ENCODE peak calls at places on chromosome 17, in five cellular contexts. L is naive thymus-derived CD4-positive, alpha-beta T cell; E is SK-N-SH; I is upper lobe of right lung; K is uterus. H is an unnamed sample. For H3K4me1, the result is how much of the 10 kb centered on the place peaks cover.

GRCh38 chr17:63699638-63700527 is at the start of gene LIMD2:
- DNase-seq in L (peak), E (peak), I (peak), K (peak), H (peak)

GRCh38 chr17:969767-970387 is 9.7 kb downstream of the NXN start:
- DNase-seq in L (no peak), E (peak), I (no peak), K (peak), H (no peak)

GRCh38 chr17:19531780-19532501 is 1.7 kb upstream of the SLC47A1 start:
- DNase-seq in L (no peak), E (no peak), I (no peak), K (no peak), H (no peak)

GRCh38 chr17:73646409-73647305 is 2.4 kb upstream of the SDK2 start:
- DNase-seq in L (no peak), E (peak), I (peak), K (no peak), H (peak)

GRCh38 chr17:36747861-36748260 is 146.5 kb downstream of the MRM1 start:
- DNase-seq in L (no peak), E (no peak), I (no peak), K (no peak), H (no peak)

GRCh38 chr17:75152971-75153853 is 1.1 kb downstream of the JPT1 start:
- DNase-seq in L (no peak), E (peak), I (peak), K (no peak), H (peak)

GRCh38 chr17:41967141-41967920 is 736 bp downstream of the CNP start:
- DNase-seq in L (peak), E (peak), I (no peak), K (no peak), H (no peak)

GRCh38 chr17:17414316-17414937 is 62.4 kb upstream of the MED9 start:
- DNase-seq in L (no peak), E (no peak), I (peak), K (no peak), H (no peak)

GRCh38 chr17:80942360-80943345 is 49.0 kb upstream of the CHMP6 start:
- DNase-seq in L (no peak), E (no peak), I (peak), K (peak), H (peak)

GRCh38 chr17:66675273-66675990 is 159.5 kb upstream of the CACNG5 start:
- DNase-seq in L (no peak), E (no peak), I (no peak), K (no peak), H (no peak)

GRCh38 chr17:16935241-16935663 is 36.7 kb downstream of the TNFRSF13B start:
- DNase-seq in L (no peak), E (no peak), I (no peak), K (no peak), H (no peak)

GRCh38 chr17:7280519-7281073 is 922 bp upstream of the SLC2A4 start:
- DNase-seq in L (peak), E (peak), I (peak), K (peak), H (peak)

GRCh38 chr17:64281962-64282752 is 19.1 kb upstream of the TEX2 start:
- DNase-seq in L (peak), E (peak), I (no peak), K (peak), H (peak)

GRCh38 chr17:79789943-79790804 is 6.7 kb downstream of the CBX8 start:
- DNase-seq in L (no peak), E (peak), I (peak), K (no peak), H (peak)

GRCh38 chr17:74723891-74724290 is 11.2 kb upstream of the CD300LF start:
- DNase-seq in L (no peak), E (no peak), I (peak), K (no peak), H (no peak)

GRCh38 chr17:12415031-12415430 is 250.7 kb upstream of the MYOCD start:
- DNase-seq in L (no peak), E (no peak), I (no peak), K (peak), H (no peak)
- H3K4me1 ChIP-seq in L (under half), E (under half), I (under half), K (under half), H (under half)

GRCh38 chr17:49497147-49498036 is 2.3 kb downstream of the NGFR start:
- DNase-seq in L (no peak), E (peak), I (no peak), K (no peak), H (peak)
- H3K4me3 ChIP-seq in L (peak), E (peak), I (peak), K (peak), H (peak)

GRCh38 chr17:3889613-3890012 is 3.2 kb downstream of the CAMKK1 start:
- DNase-seq in L (no peak), E (no peak), I (no peak), K (no peak), H (no peak)
- H3K4me1 ChIP-seq in L (under half), E (under half), I (half or more), K (under half), H (under half)

GRCh38 chr17:76537578-76538280 is at the start of gene CYGB:
- DNase-seq in L (peak), E (peak), I (peak), K (no peak), H (peak)
- H3K4me3 ChIP-seq in L (no peak), E (peak), I (peak), K (peak), H (peak)

DNA sequence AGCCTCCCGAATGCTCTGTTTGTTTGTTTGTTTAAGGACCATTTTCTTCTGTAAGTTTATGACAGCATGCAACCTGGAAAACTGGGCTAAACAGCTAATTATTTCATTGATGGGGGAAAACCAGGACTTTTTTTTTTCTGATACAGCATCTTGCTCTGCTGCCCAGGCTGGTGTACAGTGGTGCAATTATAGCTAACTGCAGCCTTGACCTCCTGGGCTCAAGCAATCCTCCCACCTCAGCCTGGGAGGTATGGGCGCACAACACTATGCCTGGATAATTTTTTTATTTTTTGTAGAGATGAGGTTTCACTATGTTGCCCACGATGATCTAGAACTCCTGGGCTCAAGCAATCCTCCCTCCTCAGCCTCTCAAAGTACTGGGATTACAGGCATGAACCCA is 37.3 kb downstream of the GPATCH8 start:
- DNase-seq in L (no peak), E (no peak), I (no peak), K (no peak), H (no peak)
- H3K4me1 ChIP-seq in L (under half), E (under half), I (under half), K (under half), H (under half)

GRCh38 chr17:10323812-10324610 is 48.8 kb downstream of the MYH13 start:
- DNase-seq in L (no peak), E (no peak), I (no peak), K (no peak), H (no peak)
- H3K4me3 ChIP-seq in L (no peak), E (no peak), I (no peak), K (no peak), H (no peak)